ENCODE peak calls at places on chromosomes 5 and 9, in four cellular contexts. J is H9, T is HFFc6, F is mesothelial cell of epicardium. B is an unnamed sample.

GRCh38 chr5:145718956-145719355 is 116.2 kb downstream of the PRELID2 start:
- DNase-seq in J (no peak), T (peak; percentile 41), F (no peak), B (no peak)

GRCh38 chr9:113310538-113310937 is 7.4 kb upstream of the RNF183 start:
- DNase-seq in T (peak; percentile 16), F (no peak), J (no peak), B (no peak)

GRCh38 chr5:134411546-134412266 is at the start of gene CDKN2AIPNL:
- DNase-seq in F (peak; percentile 84), T (peak; percentile 79), J (peak; percentile 92), B (peak; percentile 96)

GRCh38 chr5:94690778-94691177 is 72.3 kb downstream of the SLF1 start:
- DNase-seq in J (no peak), F (no peak), T (no peak), B (no peak)

GRCh38 chr5:141001466-141001853 is 35.2 kb downstream of the PCDHAC2 start:
- DNase-seq in F (no peak), T (no peak), J (peak; percentile 64), B (peak; percentile 84)

GRCh38 chr9:35367451-35367850 is 122.5 kb upstream of the RUSC2 start:
- DNase-seq in J (no peak), T (peak; percentile 92), F (no peak), B (no peak)

GRCh38 chr5:66849803-66850202 is 253.6 kb downstream of the MAST4 start:
- DNase-seq in F (no peak), J (no peak), T (no peak), B (no peak)

GRCh38 chr5:137696481-137696880 is 39.4 kb downstream of the KLHL3 start:
- DNase-seq in J (no peak), F (no peak), T (no peak), B (no peak)

GRCh38 chr9:69120380-69121154 is 53.5 kb upstream of the TJP2 start:
- DNase-seq in T (no peak), F (peak; percentile 72), J (peak; percentile 96), B (peak; percentile 90)

GRCh38 chr5:113068559-113068958 is 92.0 kb downstream of the DCP2 start:
- DNase-seq in J (peak; percentile 19), F (no peak), T (peak; percentile 23), B (no peak)

GRCh38 chr5:180370861-180371641 is 17.9 kb upstream of the GFPT2 start:
- DNase-seq in F (no peak), T (no peak), J (peak; percentile 56), B (no peak)

GRCh38 chr9:77883846-77884771 is 147.5 kb downstream of the GNAQ start:
- DNase-seq in J (no peak), F (no peak), T (peak; percentile 25), B (no peak)

GRCh38 chr5:141504216-141504615 is 15.3 kb downstream of the PCDHGC5 start:
- DNase-seq in J (no peak), F (no peak), T (no peak), B (no peak)

GRCh38 chr5:23446436-23446835 is 61.0 kb upstream of the PRDM9 start:
- DNase-seq in J (no peak), F (no peak), T (no peak), B (no peak)

GRCh38 chr9:130663258-130664171 is 879 bp upstream of the PRDM12 start:
- DNase-seq in F (no peak), T (no peak), J (peak; percentile 50), B (no peak)

GRCh38 chr5:100584069-100584468 is 48.9 kb downstream of the FAM174A start:
- DNase-seq in J (no peak), T (no peak), F (no peak), B (no peak)

GRCh38 chr5:174412941-174413340 is 311.4 kb upstream of the MSX2 start:
- DNase-seq in J (no peak), F (no peak), T (no peak), B (no peak)

GRCh38 chr5:174410716-174411512 is 313.5 kb upstream of the MSX2 start:
- DNase-seq in J (no peak), T (no peak), F (no peak), B (no peak)

GRCh38 chr5:174412374-174412773 is 312.0 kb upstream of the MSX2 start:
- DNase-seq in J (no peak), T (no peak), F (no peak), B (no peak)

GRCh38 chr5:174409971-174410370 is 314.4 kb upstream of the MSX2 start:
- DNase-seq in J (no peak), F (no peak), T (no peak), B (no peak)

DNA sequence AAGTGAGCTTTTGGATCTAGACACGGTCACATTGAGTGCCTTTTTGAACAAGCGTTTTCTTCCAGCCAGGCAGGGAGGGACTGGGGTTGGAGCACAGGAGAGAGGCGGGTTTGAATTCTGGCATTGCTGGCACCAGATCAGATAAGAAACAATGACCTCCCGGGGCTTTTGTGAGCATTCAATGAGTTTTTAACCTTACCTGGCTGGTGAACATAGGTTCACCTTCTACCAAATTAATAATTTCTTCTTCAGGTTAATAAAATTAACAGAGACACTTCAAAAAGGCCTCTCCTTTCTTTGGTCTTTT is 312.9 kb upstream of the MSX2 start:
- DNase-seq in T (no peak), F (no peak), J (no peak), B (no peak)
- TF ChIP-seq CTCF in T (no peak), F (no peak), J (no peak), B (no peak)

DNA sequence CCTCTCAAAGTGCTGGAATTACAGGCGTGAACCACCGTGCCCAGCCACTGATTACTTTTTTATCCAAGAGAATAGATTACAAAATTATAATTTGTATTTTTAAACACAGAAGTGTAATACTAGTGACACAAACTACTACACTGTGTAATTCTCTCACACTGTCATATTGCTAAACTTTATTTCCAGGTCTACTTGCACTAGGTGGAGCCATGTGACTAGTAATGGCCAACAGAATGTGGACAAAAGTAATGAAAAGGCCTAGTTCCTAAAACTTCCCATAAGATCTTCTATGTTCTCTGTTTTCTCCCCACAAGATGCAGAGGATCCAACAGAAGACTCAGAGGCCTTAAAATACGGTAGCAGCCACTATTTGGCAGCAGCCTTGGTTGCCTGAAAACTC is 27.3 kb downstream of the NADK2 start:
- DNase-seq in F (no peak), J (no peak), T (no peak), B (no peak)
- TF ChIP-seq CTCF in F (no peak), J (peak; percentile 25), T (no peak), B (peak; percentile 15)

GRCh38 chr5:6788956-6789649 is 75.9 kb downstream of the TENT4A start:
- DNase-seq in T (no peak), J (no peak), F (no peak), B (no peak)
- TF ChIP-seq CTCF in T (peak; percentile 37), J (peak; percentile 75), F (peak; percentile 29), B (no peak)

DNA sequence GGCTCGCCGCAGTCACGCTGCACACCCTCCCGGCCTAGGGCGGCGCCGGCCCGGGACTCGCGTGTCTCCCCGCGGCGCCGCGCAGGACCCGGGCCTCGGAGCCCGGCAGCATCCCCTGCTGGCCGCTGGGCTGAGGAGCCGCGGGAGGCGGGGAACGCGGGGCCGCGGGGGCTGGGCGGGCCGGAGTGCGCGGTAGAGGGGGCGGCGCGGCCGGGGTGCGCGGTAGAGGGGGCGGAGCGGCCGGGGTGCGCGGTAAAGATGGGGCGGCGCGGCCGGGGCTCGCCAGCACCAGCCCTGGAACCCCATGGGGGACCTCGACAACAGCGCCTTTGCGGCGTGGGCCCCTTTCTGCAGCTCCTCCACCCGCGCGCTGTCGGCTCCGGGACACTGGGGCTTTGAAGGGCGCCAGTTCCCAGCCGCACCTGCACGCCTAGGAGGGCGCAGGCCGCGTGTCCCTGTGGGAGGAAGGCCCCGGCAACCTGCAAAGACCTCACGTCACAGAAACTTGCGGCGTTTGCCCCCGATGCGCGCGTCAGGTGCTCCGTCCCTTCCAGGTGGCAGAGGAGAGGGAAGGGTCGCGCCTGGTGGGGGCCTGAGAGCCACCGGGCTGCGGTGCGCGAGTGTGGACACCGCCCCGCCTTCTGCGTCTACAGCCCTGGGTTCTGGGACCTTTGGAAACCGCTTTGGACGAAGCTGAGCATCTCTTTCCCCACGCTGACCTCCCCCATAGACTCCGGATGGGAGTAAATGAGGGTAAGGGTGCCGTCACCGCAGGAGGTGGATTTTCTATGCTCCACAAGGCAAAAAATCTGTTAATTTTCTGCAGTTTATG is 49.6 kb downstream of the NSUN2 start:
- DNase-seq in F (peak; percentile 68), J (peak; percentile 51), T (no peak), B (no peak)
- TF ChIP-seq CTCF in F (peak; percentile 33), J (peak; percentile 52), T (peak; percentile 16), B (peak; percentile 25)

DNA sequence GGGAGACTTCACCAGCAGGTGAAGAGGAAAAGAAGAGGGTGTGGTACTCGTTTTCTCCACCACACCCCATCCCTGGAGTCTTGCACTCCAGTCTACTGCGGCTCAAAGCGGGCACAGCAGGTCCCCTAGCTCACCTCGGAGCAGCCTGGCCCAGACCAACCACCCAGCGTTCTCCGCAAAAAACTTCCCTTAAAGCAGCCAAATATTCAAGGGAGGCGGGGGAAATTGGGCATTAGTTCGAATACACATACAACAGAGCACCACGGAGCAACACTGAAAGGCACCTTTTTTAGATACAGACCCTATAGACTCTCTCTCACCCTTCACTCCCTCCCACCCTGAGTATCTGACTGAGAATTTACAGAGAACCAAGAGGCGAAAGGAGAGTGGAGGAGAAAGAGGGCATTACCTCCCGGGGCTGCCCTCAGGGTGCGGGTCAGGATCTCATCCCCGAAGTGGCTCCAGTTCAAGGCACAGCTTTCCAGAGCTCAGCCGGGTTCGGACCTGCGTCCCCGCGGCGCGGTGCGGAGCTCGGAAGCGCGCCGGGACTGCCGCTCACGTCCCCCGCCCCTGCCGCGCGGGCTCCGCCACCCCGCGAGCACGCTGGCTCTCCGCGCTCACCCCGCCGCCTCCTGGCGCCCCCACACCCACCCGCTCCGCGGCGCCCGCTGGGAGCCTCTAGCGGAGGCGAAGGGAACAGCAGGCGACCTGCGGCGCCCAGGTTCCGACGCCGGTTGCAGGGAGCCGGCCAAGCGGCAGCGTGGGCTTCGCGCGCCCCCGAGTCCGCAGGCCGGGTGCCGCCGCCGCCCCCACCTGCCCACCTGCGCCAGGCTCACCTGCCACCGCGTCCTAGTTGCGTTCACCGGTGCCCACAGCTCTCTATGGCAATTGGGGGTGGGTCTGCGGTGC is 1638.7 kb upstream of the C9orf72 start:
- DNase-seq in F (peak; percentile 86), J (peak; percentile 69), T (no peak), B (peak; percentile 74)
- TF ChIP-seq CTCF in F (peak; percentile 82), J (peak; percentile 79), T (peak; percentile 60), B (peak; percentile 55)

GRCh38 chr5:161847447-161847846 is 473 bp upstream of the GABRA1 start:
- DNase-seq in T (no peak), J (peak; percentile 25), F (no peak), B (no peak)

GRCh38 chr5:161851691-161852299 is 3.9 kb downstream of the GABRA1 start:
- DNase-seq in J (no peak), F (no peak), T (no peak), B (no peak)

GRCh38 chr5:161850491-161850890 is 2.6 kb downstream of the GABRA1 start:
- DNase-seq in T (no peak), F (no peak), J (no peak), B (no peak)

GRCh38 chr5:161847896-161848510 is at the start of gene GABRA1:
- DNase-seq in T (no peak), J (peak; percentile 62), F (no peak), B (no peak)

GRCh38 chr5:161846731-161847130 is 1.2 kb upstream of the GABRA1 start:
- DNase-seq in T (no peak), F (peak; percentile 40), J (peak; percentile 80), B (no peak)
- TF ChIP-seq CTCF in T (no peak), F (no peak), J (no peak), B (no peak)

B was measured in upper lobe of right lung.